ENCODE peak calls at places on chromosomes 5 and 9, in nine cellular contexts. X is astrocyte of the spinal cord, F is astrocyte of the cerebellum, A is endothelial cell, U is uterus, P is colonic mucosa, M is GM23338, R is cardiac fibroblast, G is mucosa of descending colon. T is an unnamed sample.

GRCh38 chr9:92480332-92480771 is 2.0 kb downstream of the ASPN start:
- DNase-seq in X (peak; percentile 51), F (no peak), P (no peak), A (no peak), U (no peak), R (peak; percentile 43), G (no peak), M (no peak), T (no peak)

GRCh38 chr5:164763211-164763610 is 1257.8 kb downstream of the MAT2B start:
- DNase-seq in M (no peak), R (no peak), F (no peak), X (no peak), P (no peak), G (no peak), U (no peak), A (no peak), T (no peak)

GRCh38 chr9:115507148-115507547 is 389.2 kb upstream of the TNC start:
- DNase-seq in X (no peak), F (no peak), M (no peak), G (no peak), R (no peak), P (no peak), U (no peak), A (no peak), T (no peak)

GRCh38 chr5:96628406-96628805 is 33.8 kb upstream of the CAST start:
- DNase-seq in M (no peak), R (no peak), G (no peak), X (no peak), A (no peak), F (no peak), P (no peak), U (no peak), T (no peak)

GRCh38 chr9:91771027-91771426 is 179.0 kb downstream of the ROR2 start:
- DNase-seq in P (peak; percentile 38), A (no peak), R (peak; percentile 79), F (peak; percentile 90), U (peak; percentile 69), M (peak; percentile 61), G (peak; percentile 55), X (peak; percentile 87), T (peak; percentile 67)

GRCh38 chr5:174294891-174295620 is 249.6 kb downstream of the NSG2 start:
- DNase-seq in F (no peak), X (no peak), G (no peak), R (no peak), A (no peak), M (no peak), P (no peak), U (no peak), T (no peak)

GRCh38 chr5:159873680-159874079 is 42.6 kb upstream of the ADRA1B start:
- DNase-seq in G (no peak), F (no peak), X (no peak), M (no peak), P (no peak), R (peak; percentile 57), A (no peak), U (no peak), T (no peak)

GRCh38 chr5:150075806-150076205 is 10.5 kb downstream of the CSF1R start:
- DNase-seq in U (no peak), F (no peak), P (peak; percentile 10), X (no peak), M (no peak), A (no peak), G (no peak), R (no peak), T (no peak)

DNA sequence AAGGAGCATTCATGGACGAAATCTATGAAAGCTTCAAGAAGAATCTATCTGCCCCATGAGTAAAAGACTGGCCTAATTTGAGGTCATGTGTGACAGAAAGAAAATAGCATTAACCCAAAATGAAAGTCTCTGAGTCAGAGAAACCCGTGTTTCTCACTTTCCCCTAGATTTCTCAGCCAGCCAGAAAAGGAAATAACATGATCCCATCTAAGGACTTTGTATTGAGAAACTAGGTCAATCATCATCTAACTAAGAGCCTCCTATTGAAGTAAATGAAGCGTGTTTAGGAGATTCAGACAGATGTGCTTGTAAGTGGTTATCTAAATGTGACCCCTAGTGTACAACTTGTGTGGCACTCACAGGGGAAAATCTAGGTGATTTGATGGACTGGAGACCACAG is 77.3 kb upstream of the ZNF366 start:
- DNase-seq in R (peak; percentile 67), U (no peak), A (no peak), G (no peak), X (no peak), M (no peak), F (no peak), P (no peak), T (no peak)
- TF ChIP-seq CTCF in R (no peak), U (no peak), A (no peak), G (no peak), X (no peak), M (peak; percentile 5), F (no peak), P (no peak), T (no peak)

GRCh38 chr5:151222054-151222768 is 1.7 kb downstream of the CCDC69 start:
- DNase-seq in X (no peak), M (no peak), F (no peak), G (no peak), R (no peak), U (no peak), P (no peak), A (no peak), T (no peak)

GRCh38 chr5:151218177-151218576 is 5.7 kb downstream of the CCDC69 start:
- DNase-seq in G (no peak), U (no peak), M (no peak), R (no peak), X (no peak), F (no peak), A (no peak), P (no peak), T (no peak)

GRCh38 chr5:151221574-151221973 is 2.3 kb downstream of the CCDC69 start:
- DNase-seq in G (no peak), U (no peak), R (peak; percentile 22), X (no peak), A (no peak), F (no peak), M (no peak), P (no peak), T (no peak)

GRCh38 chr5:151219138-151219537 is 4.8 kb downstream of the CCDC69 start:
- DNase-seq in P (no peak), F (no peak), M (no peak), A (no peak), R (no peak), G (no peak), U (no peak), X (no peak), T (no peak)

DNA sequence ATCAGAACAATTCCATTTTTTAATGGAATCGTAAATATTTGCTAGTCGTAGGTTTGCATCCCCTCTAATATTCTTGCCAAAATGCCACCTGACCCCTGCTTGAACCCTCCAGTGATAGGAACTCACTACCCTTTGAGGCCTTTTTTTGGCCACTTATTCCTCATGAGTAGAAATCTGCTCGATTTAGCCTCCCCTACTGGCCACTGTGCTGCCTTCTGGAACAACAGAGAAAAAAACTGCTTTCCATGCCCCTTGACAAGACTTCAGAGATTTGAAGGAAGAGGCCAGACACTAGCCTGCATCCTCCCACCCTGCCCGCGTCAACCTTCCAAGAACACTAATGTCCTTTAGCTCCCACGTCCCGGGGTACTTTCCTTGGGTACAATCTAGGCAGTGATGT is 4.1 kb downstream of the CCDC69 start:
- DNase-seq in R (no peak), M (peak; percentile 48), X (no peak), P (no peak), F (no peak), A (no peak), U (no peak), G (no peak), T (no peak)
- TF ChIP-seq CTCF in R (peak; percentile 38), M (peak; percentile 55), X (peak; percentile 26), P (no peak), F (no peak), A (no peak), U (peak; percentile 17), G (no peak), T (no peak)

GRCh38 chr9:95874303-95874988 is 1.0 kb upstream of the ERCC6L2 start:
- DNase-seq in P (peak; percentile 28), X (no peak), A (no peak), G (no peak), F (no peak), M (peak; percentile 35), R (peak; percentile 11), U (no peak), T (no peak)

GRCh38 chr9:95876138-95876444 is 600 bp downstream of the ERCC6L2 start:
- DNase-seq in U (no peak), G (no peak), A (no peak), M (no peak), F (no peak), X (no peak), R (no peak), P (no peak), T (no peak)

GRCh38 chr9:95876595-95876994 is 1.1 kb downstream of the ERCC6L2 start:
- DNase-seq in F (no peak), X (no peak), M (no peak), G (no peak), U (no peak), P (no peak), R (peak; percentile 33), A (no peak), T (no peak)

GRCh38 chr9:95875305-95876137 is at the start of gene ERCC6L2:
- DNase-seq in R (peak; percentile 99), A (peak; percentile 94), F (peak; percentile 98), M (peak; percentile 100), X (peak; percentile 99), P (peak; percentile 95), G (peak; percentile 97), U (peak; percentile 96), T (peak; percentile 95)

DNA sequence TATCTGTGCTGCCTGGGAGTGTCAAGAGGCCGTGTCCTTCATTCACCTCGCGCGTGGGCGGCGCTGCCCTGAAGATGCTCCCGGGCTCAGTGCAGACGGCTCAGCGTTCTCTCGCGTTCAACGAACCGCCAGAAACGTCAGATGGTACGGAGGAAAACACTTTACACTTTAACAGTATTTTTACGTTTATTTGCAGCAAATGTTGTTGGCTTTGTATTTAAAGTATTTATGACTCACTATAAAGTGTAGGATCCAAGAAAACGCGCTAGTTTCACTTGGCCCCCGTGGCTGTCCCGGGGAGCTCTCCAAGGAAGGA is 544 bp upstream of the ERCC6L2 start:
- DNase-seq in P (peak; percentile 60), M (peak; percentile 18), X (no peak), R (no peak), U (peak; percentile 49), F (no peak), G (peak; percentile 70), A (peak; percentile 27), T (peak; percentile 39)
- TF ChIP-seq CTCF in P (no peak), M (no peak), X (no peak), R (no peak), U (no peak), F (no peak), G (no peak), A (no peak), T (no peak)

DNA sequence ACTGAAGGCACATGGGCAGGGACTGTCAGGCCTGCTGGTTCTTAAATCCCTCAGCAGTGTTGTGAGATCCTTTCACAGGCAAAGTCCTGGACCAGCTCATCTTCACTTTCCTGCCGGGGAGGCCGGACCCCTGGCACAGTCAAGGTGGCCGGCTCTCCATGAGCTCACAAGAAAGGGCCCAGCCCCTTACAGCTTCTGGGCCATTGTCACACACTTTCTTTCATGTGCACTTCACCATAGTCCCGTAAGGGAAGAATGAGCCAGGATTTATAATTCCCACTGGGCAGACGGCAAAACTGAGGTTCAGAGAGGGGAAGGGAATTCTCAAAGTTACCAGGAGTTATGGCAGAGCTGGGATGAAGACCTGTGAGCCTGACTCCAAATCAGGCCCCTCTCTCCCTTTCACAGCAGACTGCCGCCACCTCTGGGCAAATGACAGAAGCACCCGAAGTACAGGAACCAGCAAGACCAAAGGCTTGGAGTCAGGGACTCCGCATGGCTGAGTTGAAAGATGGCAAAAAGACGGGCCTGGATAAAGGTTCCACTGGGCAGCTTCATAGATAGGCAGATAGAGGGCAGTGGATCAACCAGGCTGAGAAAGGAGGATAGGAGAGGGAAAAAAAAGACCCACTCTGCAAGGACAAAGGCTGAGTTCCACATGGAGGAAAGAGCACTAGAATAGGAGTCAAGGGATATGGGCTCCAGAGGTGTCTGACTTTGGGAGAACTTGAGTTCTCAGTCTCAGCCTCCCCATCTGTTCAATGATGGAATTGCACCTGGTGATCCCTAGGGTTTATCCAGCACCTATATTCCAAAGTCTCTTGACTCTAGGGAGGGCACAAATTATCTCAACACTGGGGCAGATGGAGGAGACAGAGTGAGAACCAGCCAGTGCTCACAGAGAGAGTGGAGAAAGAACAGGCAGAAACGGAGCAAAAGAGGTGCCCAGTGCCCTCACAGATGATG is 128.7 kb downstream of the PAX5 start:
- DNase-seq in G (no peak), M (peak; percentile 67), R (no peak), U (no peak), A (no peak), X (no peak), F (no peak), P (no peak), T (no peak)
- TF ChIP-seq CTCF in G (no peak), M (peak; percentile 69), R (no peak), U (no peak), A (peak; percentile 33), X (peak; percentile 17), F (peak; percentile 7), P (no peak), T (no peak)

T was measured in glutamatergic neuron.